ENCODE peak calls at places on chromosomes 2 and 18, in eight cellular contexts. One of them, this sample, is unnamed.

GRCh38 chr2:133627741-133628140 is 59.5 kb upstream of the NCKAP5 start:
- DNase-seq in osteocyte: no peak
- DNase-seq in NB4: no peak
- DNase-seq in stimulated activated CD8-positive, alpha-beta memory T cell treated with anti-CD3 and anti-CD28 coated beads, Interleukin-15, amount 100 ng/mL, for 24 hours: no peak
- DNase-seq in T-helper 1 cell: no peak
- DNase-seq in neural crest cell: no peak
- DNase-seq in Calu3: no peak
- DNase-seq in RPMI7951: peak; percentile 31
- DNase-seq in this sample: no peak

GRCh38 chr18:34801769-34802168 is 91.7 kb downstream of the DTNA start:
- DNase-seq in osteocyte: no peak
- DNase-seq in NB4: no peak
- DNase-seq in stimulated activated CD8-positive, alpha-beta memory T cell treated with anti-CD3 and anti-CD28 coated beads, Interleukin-15, amount 100 ng/mL, for 24 hours: no peak
- DNase-seq in T-helper 1 cell: no peak
- DNase-seq in neural crest cell: no peak
- DNase-seq in Calu3: no peak
- DNase-seq in RPMI7951: peak; percentile 63
- DNase-seq in this sample: no peak

GRCh38 chr2:160516547-160517365 is 23.1 kb upstream of the RBMS1 start:
- DNase-seq in osteocyte: no peak
- DNase-seq in NB4: peak; percentile 67
- DNase-seq in stimulated activated CD8-positive, alpha-beta memory T cell treated with anti-CD3 and anti-CD28 coated beads, Interleukin-15, amount 100 ng/mL, for 24 hours: no peak
- DNase-seq in T-helper 1 cell: no peak
- DNase-seq in neural crest cell: no peak
- DNase-seq in Calu3: no peak
- DNase-seq in RPMI7951: peak; percentile 69
- DNase-seq in this sample: no peak

GRCh38 chr2:134664051-134664450 is 54.7 kb downstream of the TMEM163 start:
- DNase-seq in osteocyte: peak; percentile 67
- DNase-seq in NB4: no peak
- DNase-seq in stimulated activated CD8-positive, alpha-beta memory T cell treated with anti-CD3 and anti-CD28 coated beads, Interleukin-15, amount 100 ng/mL, for 24 hours: no peak
- DNase-seq in T-helper 1 cell: no peak
- DNase-seq in neural crest cell: no peak
- DNase-seq in Calu3: no peak
- DNase-seq in RPMI7951: no peak
- DNase-seq in this sample: no peak

GRCh38 chr18:36635414-36636096 is 193.2 kb downstream of the TPGS2 start:
- DNase-seq in osteocyte: no peak
- DNase-seq in NB4: no peak
- DNase-seq in stimulated activated CD8-positive, alpha-beta memory T cell treated with anti-CD3 and anti-CD28 coated beads, Interleukin-15, amount 100 ng/mL, for 24 hours: no peak
- DNase-seq in T-helper 1 cell: no peak
- DNase-seq in neural crest cell: no peak
- DNase-seq in Calu3: no peak
- DNase-seq in RPMI7951: no peak
- DNase-seq in this sample: no peak

GRCh38 chr2:11145350-11145749 is 9.9 kb upstream of the SLC66A3 start:
- DNase-seq in osteocyte: no peak
- DNase-seq in NB4: peak; percentile 64
- DNase-seq in stimulated activated CD8-positive, alpha-beta memory T cell treated with anti-CD3 and anti-CD28 coated beads, Interleukin-15, amount 100 ng/mL, for 24 hours: no peak
- DNase-seq in T-helper 1 cell: no peak
- DNase-seq in neural crest cell: no peak
- DNase-seq in Calu3: peak; percentile 24
- DNase-seq in RPMI7951: no peak
- DNase-seq in this sample: no peak

GRCh38 chr2:227180286-227180685 is 15.9 kb downstream of the COL4A3 start:
- DNase-seq in osteocyte: no peak
- DNase-seq in NB4: no peak
- DNase-seq in stimulated activated CD8-positive, alpha-beta memory T cell treated with anti-CD3 and anti-CD28 coated beads, Interleukin-15, amount 100 ng/mL, for 24 hours: no peak
- DNase-seq in T-helper 1 cell: no peak
- DNase-seq in neural crest cell: no peak
- DNase-seq in Calu3: peak; percentile 22
- DNase-seq in RPMI7951: no peak
- DNase-seq in this sample: no peak

GRCh38 chr2:224271854-224272620 is 129.9 kb downstream of the FAM124B start:
- DNase-seq in osteocyte: no peak
- DNase-seq in NB4: no peak
- DNase-seq in stimulated activated CD8-positive, alpha-beta memory T cell treated with anti-CD3 and anti-CD28 coated beads, Interleukin-15, amount 100 ng/mL, for 24 hours: no peak
- DNase-seq in T-helper 1 cell: no peak
- DNase-seq in neural crest cell: no peak
- DNase-seq in Calu3: no peak
- DNase-seq in RPMI7951: no peak
- DNase-seq in this sample: no peak

GRCh38 chr2:27796991-27797752 is 25.7 kb downstream of the MRPL33 start:
- DNase-seq in osteocyte: no peak
- DNase-seq in NB4: peak; percentile 98
- DNase-seq in stimulated activated CD8-positive, alpha-beta memory T cell treated with anti-CD3 and anti-CD28 coated beads, Interleukin-15, amount 100 ng/mL, for 24 hours: no peak
- DNase-seq in T-helper 1 cell: no peak
- DNase-seq in neural crest cell: no peak
- DNase-seq in Calu3: no peak
- DNase-seq in RPMI7951: no peak
- DNase-seq in this sample: no peak

GRCh38 chr2:159755788-159756187 is 42.2 kb downstream of the CD302 start:
- DNase-seq in osteocyte: no peak
- DNase-seq in NB4: peak; percentile 30
- DNase-seq in stimulated activated CD8-positive, alpha-beta memory T cell treated with anti-CD3 and anti-CD28 coated beads, Interleukin-15, amount 100 ng/mL, for 24 hours: no peak
- DNase-seq in T-helper 1 cell: no peak
- DNase-seq in neural crest cell: no peak
- DNase-seq in Calu3: peak; percentile 52
- DNase-seq in RPMI7951: peak; percentile 73
- DNase-seq in this sample: no peak

GRCh38 chr2:151261240-151261976 is at the start of gene RBM43:
- DNase-seq in osteocyte: peak; percentile 91
- DNase-seq in NB4: peak; percentile 95
- DNase-seq in stimulated activated CD8-positive, alpha-beta memory T cell treated with anti-CD3 and anti-CD28 coated beads, Interleukin-15, amount 100 ng/mL, for 24 hours: peak; percentile 42
- DNase-seq in T-helper 1 cell: peak; percentile 79
- DNase-seq in neural crest cell: peak; percentile 63
- DNase-seq in Calu3: peak; percentile 79
- DNase-seq in RPMI7951: peak; percentile 96
- DNase-seq in this sample: peak; percentile 67

GRCh38 chr2:207474871-207475485 is 54.8 kb upstream of the CREB1 start:
- DNase-seq in osteocyte: no peak
- DNase-seq in NB4: peak; percentile 73
- DNase-seq in stimulated activated CD8-positive, alpha-beta memory T cell treated with anti-CD3 and anti-CD28 coated beads, Interleukin-15, amount 100 ng/mL, for 24 hours: no peak
- DNase-seq in T-helper 1 cell: peak; percentile 16
- DNase-seq in neural crest cell: peak; percentile 67
- DNase-seq in Calu3: peak; percentile 48
- DNase-seq in RPMI7951: peak; percentile 57
- DNase-seq in this sample: peak; percentile 38

GRCh38 chr2:101803128-101803527 is 105.6 kb downstream of the MAP4K4 start:
- DNase-seq in osteocyte: no peak
- DNase-seq in NB4: no peak
- DNase-seq in stimulated activated CD8-positive, alpha-beta memory T cell treated with anti-CD3 and anti-CD28 coated beads, Interleukin-15, amount 100 ng/mL, for 24 hours: no peak
- DNase-seq in T-helper 1 cell: no peak
- DNase-seq in neural crest cell: no peak
- DNase-seq in Calu3: no peak
- DNase-seq in RPMI7951: peak; percentile 70
- DNase-seq in this sample: no peak

GRCh38 chr2:119350311-119350998 is 16.2 kb downstream of the C2orf76 start:
- DNase-seq in osteocyte: no peak
- DNase-seq in NB4: peak; percentile 27
- DNase-seq in stimulated activated CD8-positive, alpha-beta memory T cell treated with anti-CD3 and anti-CD28 coated beads, Interleukin-15, amount 100 ng/mL, for 24 hours: no peak
- DNase-seq in T-helper 1 cell: no peak
- DNase-seq in neural crest cell: no peak
- DNase-seq in Calu3: no peak
- DNase-seq in RPMI7951: no peak
- DNase-seq in this sample: no peak

GRCh38 chr18:48841381-48842258 is 109.1 kb downstream of the SMAD7 start:
- DNase-seq in osteocyte: no peak
- DNase-seq in NB4: peak; percentile 93
- DNase-seq in stimulated activated CD8-positive, alpha-beta memory T cell treated with anti-CD3 and anti-CD28 coated beads, Interleukin-15, amount 100 ng/mL, for 24 hours: no peak
- DNase-seq in T-helper 1 cell: no peak
- DNase-seq in neural crest cell: no peak
- DNase-seq in Calu3: no peak
- DNase-seq in RPMI7951: peak; percentile 87
- DNase-seq in this sample: no peak

GRCh38 chr2:61713457-61713856 is 140.4 kb downstream of the FAM161A start:
- DNase-seq in osteocyte: no peak
- DNase-seq in NB4: no peak
- DNase-seq in stimulated activated CD8-positive, alpha-beta memory T cell treated with anti-CD3 and anti-CD28 coated beads, Interleukin-15, amount 100 ng/mL, for 24 hours: no peak
- DNase-seq in T-helper 1 cell: no peak
- DNase-seq in neural crest cell: no peak
- DNase-seq in Calu3: no peak
- DNase-seq in RPMI7951: no peak
- DNase-seq in this sample: no peak

GRCh38 chr2:55022486-55022885 is 27.8 kb downstream of the RTN4 start:
- DNase-seq in osteocyte: no peak
- DNase-seq in NB4: no peak
- DNase-seq in stimulated activated CD8-positive, alpha-beta memory T cell treated with anti-CD3 and anti-CD28 coated beads, Interleukin-15, amount 100 ng/mL, for 24 hours: no peak
- DNase-seq in T-helper 1 cell: no peak
- DNase-seq in neural crest cell: no peak
- DNase-seq in Calu3: no peak
- DNase-seq in RPMI7951: no peak
- DNase-seq in this sample: no peak

GRCh38 chr2:127906206-127906926 is 20.6 kb upstream of the AMMECR1L start:
- DNase-seq in osteocyte: no peak
- DNase-seq in NB4: no peak
- DNase-seq in stimulated activated CD8-positive, alpha-beta memory T cell treated with anti-CD3 and anti-CD28 coated beads, Interleukin-15, amount 100 ng/mL, for 24 hours: no peak
- DNase-seq in T-helper 1 cell: no peak
- DNase-seq in neural crest cell: no peak
- DNase-seq in Calu3: no peak
- DNase-seq in RPMI7951: peak; percentile 20
- DNase-seq in this sample: no peak

GRCh38 chr2:174138161-174138560 is 110.2 kb downstream of the OLA1 start:
- DNase-seq in osteocyte: no peak
- DNase-seq in NB4: peak; percentile 40
- DNase-seq in stimulated activated CD8-positive, alpha-beta memory T cell treated with anti-CD3 and anti-CD28 coated beads, Interleukin-15, amount 100 ng/mL, for 24 hours: no peak
- DNase-seq in T-helper 1 cell: no peak
- DNase-seq in neural crest cell: no peak
- DNase-seq in Calu3: no peak
- DNase-seq in RPMI7951: peak; percentile 24
- DNase-seq in this sample: no peak

GRCh38 chr2:171360905-171361304 is 72.9 kb downstream of the METTL8 start:
- DNase-seq in osteocyte: no peak
- DNase-seq in NB4: no peak
- DNase-seq in stimulated activated CD8-positive, alpha-beta memory T cell treated with anti-CD3 and anti-CD28 coated beads, Interleukin-15, amount 100 ng/mL, for 24 hours: no peak
- DNase-seq in T-helper 1 cell: no peak
- DNase-seq in neural crest cell: no peak
- DNase-seq in Calu3: no peak
- DNase-seq in RPMI7951: no peak
- DNase-seq in this sample: no peak

GRCh38 chr2:74206180-74206688 is 7.8 kb downstream of the MTHFD2 start:
- DNase-seq in osteocyte: no peak
- DNase-seq in NB4: peak; percentile 85
- DNase-seq in stimulated activated CD8-positive, alpha-beta memory T cell treated with anti-CD3 and anti-CD28 coated beads, Interleukin-15, amount 100 ng/mL, for 24 hours: no peak
- DNase-seq in T-helper 1 cell: no peak
- DNase-seq in neural crest cell: no peak
- DNase-seq in Calu3: no peak
- DNase-seq in RPMI7951: peak; percentile 23
- DNase-seq in this sample: no peak

GRCh38 chr2:7857904-7858303 is 824.0 kb upstream of the ID2 start:
- DNase-seq in osteocyte: no peak
- DNase-seq in NB4: no peak
- DNase-seq in stimulated activated CD8-positive, alpha-beta memory T cell treated with anti-CD3 and anti-CD28 coated beads, Interleukin-15, amount 100 ng/mL, for 24 hours: no peak
- DNase-seq in T-helper 1 cell: no peak
- DNase-seq in neural crest cell: no peak
- DNase-seq in Calu3: no peak
- DNase-seq in RPMI7951: no peak
- DNase-seq in this sample: no peak

GRCh38 chr2:164739966-164740365 is 101.7 kb downstream of the COBLL1 start:
- DNase-seq in osteocyte: no peak
- DNase-seq in NB4: no peak
- DNase-seq in stimulated activated CD8-positive, alpha-beta memory T cell treated with anti-CD3 and anti-CD28 coated beads, Interleukin-15, amount 100 ng/mL, for 24 hours: no peak
- DNase-seq in T-helper 1 cell: no peak
- DNase-seq in neural crest cell: no peak
- DNase-seq in Calu3: no peak
- DNase-seq in RPMI7951: peak; percentile 56
- DNase-seq in this sample: no peak

GRCh38 chr2:197209742-197210408 is 100.7 kb downstream of the ANKRD44 start:
- DNase-seq in osteocyte: no peak
- DNase-seq in NB4: peak; percentile 30
- DNase-seq in stimulated activated CD8-positive, alpha-beta memory T cell treated with anti-CD3 and anti-CD28 coated beads, Interleukin-15, amount 100 ng/mL, for 24 hours: no peak
- DNase-seq in T-helper 1 cell: no peak
- DNase-seq in neural crest cell: no peak
- DNase-seq in Calu3: peak; percentile 62
- DNase-seq in RPMI7951: no peak
- DNase-seq in this sample: no peak

GRCh38 chr18:13235326-13235937 is 16.9 kb downstream of the LDLRAD4 start:
- DNase-seq in osteocyte: no peak
- DNase-seq in NB4: no peak
- DNase-seq in stimulated activated CD8-positive, alpha-beta memory T cell treated with anti-CD3 and anti-CD28 coated beads, Interleukin-15, amount 100 ng/mL, for 24 hours: no peak
- DNase-seq in T-helper 1 cell: no peak
- DNase-seq in neural crest cell: no peak
- DNase-seq in Calu3: no peak
- DNase-seq in RPMI7951: no peak
- DNase-seq in this sample: no peak

GRCh38 chr18:67509711-67510110 is 6.8 kb downstream of the DSEL start:
- DNase-seq in osteocyte: no peak
- DNase-seq in NB4: no peak
- DNase-seq in stimulated activated CD8-positive, alpha-beta memory T cell treated with anti-CD3 and anti-CD28 coated beads, Interleukin-15, amount 100 ng/mL, for 24 hours: no peak
- DNase-seq in T-helper 1 cell: no peak
- DNase-seq in neural crest cell: no peak
- DNase-seq in Calu3: no peak
- DNase-seq in RPMI7951: peak; percentile 28
- DNase-seq in this sample: no peak

GRCh38 chr18:21998531-21998930 is 170.9 kb upstream of the GATA6 start:
- DNase-seq in osteocyte: no peak
- DNase-seq in NB4: no peak
- DNase-seq in stimulated activated CD8-positive, alpha-beta memory T cell treated with anti-CD3 and anti-CD28 coated beads, Interleukin-15, amount 100 ng/mL, for 24 hours: no peak
- DNase-seq in T-helper 1 cell: no peak
- DNase-seq in neural crest cell: no peak
- DNase-seq in Calu3: no peak
- DNase-seq in RPMI7951: no peak
- DNase-seq in this sample: no peak

GRCh38 chr2:232142049-232142448 is 180.5 kb downstream of the DIS3L2 start:
- DNase-seq in osteocyte: no peak
- DNase-seq in NB4: peak; percentile 54
- DNase-seq in stimulated activated CD8-positive, alpha-beta memory T cell treated with anti-CD3 and anti-CD28 coated beads, Interleukin-15, amount 100 ng/mL, for 24 hours: no peak
- DNase-seq in T-helper 1 cell: no peak
- DNase-seq in neural crest cell: peak; percentile 12
- DNase-seq in Calu3: peak; percentile 19
- DNase-seq in RPMI7951: peak; percentile 39
- DNase-seq in this sample: no peak

GRCh38 chr2:68901199-68901515 is 30.0 kb upstream of the BMP10 start:
- DNase-seq in osteocyte: no peak
- DNase-seq in NB4: peak; percentile 67
- DNase-seq in stimulated activated CD8-positive, alpha-beta memory T cell treated with anti-CD3 and anti-CD28 coated beads, Interleukin-15, amount 100 ng/mL, for 24 hours: no peak
- DNase-seq in T-helper 1 cell: no peak
- DNase-seq in neural crest cell: no peak
- DNase-seq in Calu3: peak; percentile 31
- DNase-seq in RPMI7951: peak; percentile 23
- DNase-seq in this sample: no peak

This sample was measured in DMS153.